ENCODE peak calls at places on chromosomes 7 and 10, in ten cellular contexts. M is amniotic stem cell, R is NCI-H2081, E is HCT116, Q is EL, A is D341Med, V is left lobe of liver, T is RPMI7951, I is M059J, P is foreskin fibroblast. Z is an unnamed sample.

GRCh38 chr7:149741629-149742028 is 31.8 kb downstream of the ZNF467 start:
- DNase-seq in M (no peak), R (peak), E (no peak), Q (peak), A (peak), V (no peak), T (peak), I (peak), P (peak), Z (peak)

GRCh38 chr7:27314111-27314510 is 71.5 kb downstream of the EVX1 start:
- DNase-seq in M (no peak), R (no peak), E (no peak), Q (no peak), A (no peak), V (no peak), T (no peak), I (no peak), P (no peak), Z (no peak)

GRCh38 chr10:73931767-73932624 is 21.1 kb downstream of the PLAU start:
- DNase-seq in M (no peak), R (no peak), E (peak), Q (no peak), A (no peak), V (no peak), T (no peak), I (peak), P (no peak), Z (no peak)

GRCh38 chr7:149771696-149772235 is 1.6 kb downstream of the ZNF467 start:
- DNase-seq in M (peak), R (peak), E (peak), Q (peak), A (peak), V (peak), T (peak), I (peak), P (peak), Z (peak)

GRCh38 chr10:91391915-91392314 is 18.2 kb upstream of the HECTD2 start:
- DNase-seq in M (no peak), R (no peak), E (no peak), Q (no peak), A (no peak), V (no peak), T (no peak), I (no peak), P (no peak), Z (no peak)

GRCh38 chr10:89173075-89173474 is 34.0 kb downstream of the CH25H start:
- DNase-seq in M (no peak), R (no peak), E (no peak), Q (no peak), A (no peak), V (no peak), T (no peak), I (no peak), P (peak), Z (no peak)

GRCh38 chr10:130714700-130715467 is 578.7 kb downstream of the GLRX3 start:
- DNase-seq in M (no peak), R (no peak), E (no peak), Q (no peak), A (no peak), V (no peak), T (no peak), I (no peak), P (no peak), Z (no peak)

GRCh38 chr10:127524869-127525268 is 24.2 kb upstream of the NPS start:
- DNase-seq in M (no peak), R (no peak), E (peak), Q (peak), A (no peak), V (no peak), T (peak), I (peak), P (peak), Z (no peak)

GRCh38 chr10:119305860-119306513 is 98.6 kb downstream of the GRK5 start:
- DNase-seq in M (no peak), R (peak), E (peak), Q (peak), A (no peak), V (no peak), T (peak), I (peak), P (peak), Z (peak)

GRCh38 chr10:3068201-3068967 is 1.0 kb downstream of the PFKP start:
- DNase-seq in M (peak), R (peak), E (no peak), Q (peak), A (peak), V (no peak), T (peak), I (peak), P (peak), Z (peak)

GRCh38 chr10:50554995-50555568 is 68.7 kb downstream of the SGMS1 start:
- DNase-seq in M (no peak), R (peak), E (no peak), Q (no peak), A (peak), V (no peak), T (no peak), I (no peak), P (peak), Z (peak)

GRCh38 chr7:23654508-23654907 is 25.5 kb upstream of the FAM221A start:
- DNase-seq in M (no peak), R (no peak), E (peak), Q (peak), A (peak), V (no peak), T (no peak), I (peak), P (peak), Z (peak)

GRCh38 chr10:61904711-61905445 is 3.4 kb downstream of the ARID5B start:
- DNase-seq in M (peak), R (peak), E (no peak), Q (peak), A (no peak), V (no peak), T (peak), I (peak), P (peak), Z (peak)

GRCh38 chr10:74300651-74301050 is 149.6 kb downstream of the ADK start:
- DNase-seq in M (no peak), R (no peak), E (no peak), Q (no peak), A (no peak), V (no peak), T (no peak), I (no peak), P (no peak), Z (no peak)

GRCh38 chr7:77383333-77383740 is 32.8 kb downstream of the GSAP start:
- DNase-seq in M (no peak), R (no peak), E (no peak), Q (peak), A (no peak), V (no peak), T (peak), I (peak), P (peak), Z (no peak)

GRCh38 chr7:24653316-24654085 is 80.2 kb downstream of the PALS2 start:
- DNase-seq in M (no peak), R (no peak), E (no peak), Q (no peak), A (no peak), V (no peak), T (peak), I (peak), P (no peak), Z (peak)

GRCh38 chr10:79298403-79299244 is 48.6 kb upstream of the PPIF start:
- DNase-seq in M (peak), R (no peak), E (peak), Q (peak), A (no peak), V (no peak), T (peak), I (peak), P (peak), Z (peak)

GRCh38 chr10:132448248-132448731 is 51.3 kb downstream of the PWWP2B start:
- DNase-seq in M (no peak), R (no peak), E (peak), Q (peak), A (peak), V (peak), T (peak), I (peak), P (no peak), Z (no peak)

GRCh38 chr10:58157076-58157766 is 110.5 kb downstream of the IPMK start:
- DNase-seq in M (peak), R (peak), E (no peak), Q (peak), A (no peak), V (no peak), T (peak), I (peak), P (peak), Z (peak)

GRCh38 chr7:139989366-139990141 is 73.2 kb downstream of the PARP12 start:
- DNase-seq in M (no peak), R (no peak), E (no peak), Q (no peak), A (no peak), V (no peak), T (no peak), I (no peak), P (no peak), Z (no peak)

GRCh38 chr7:78018541-78019456 is 220.2 kb downstream of the PHTF2 start:
- DNase-seq in M (no peak), R (peak), E (no peak), Q (peak), A (peak), V (no peak), T (peak), I (peak), P (peak), Z (peak)

GRCh38 chr7:151242181-151243044 is 6.1 kb downstream of the SMARCD3 start:
- DNase-seq in M (no peak), R (no peak), E (no peak), Q (no peak), A (no peak), V (no peak), T (no peak), I (peak), P (peak), Z (no peak)

GRCh38 chr7:95501261-95501816 is 15.6 kb downstream of the ASB4 start:
- DNase-seq in M (no peak), R (no peak), E (no peak), Q (peak), A (no peak), V (no peak), T (peak), I (peak), P (no peak), Z (no peak)

GRCh38 chr7:46058424-46058823 is 137.4 kb upstream of the IGFBP3 start:
- DNase-seq in M (no peak), R (no peak), E (no peak), Q (peak), A (no peak), V (no peak), T (peak), I (peak), P (peak), Z (no peak)

GRCh38 chr10:131249238-131249956 is 62.1 kb downstream of the TCERG1L start:
- DNase-seq in M (no peak), R (peak), E (no peak), Q (no peak), A (no peak), V (no peak), T (no peak), I (no peak), P (no peak), Z (no peak)

GRCh38 chr10:42738669-42739068 is 43.9 kb upstream of the BMS1 start:
- DNase-seq in M (no peak), R (no peak), E (no peak), Q (no peak), A (no peak), V (no peak), T (no peak), I (no peak), P (no peak), Z (no peak)

GRCh38 chr7:155604504-155604997 is 39.9 kb upstream of the RBM33 start:
- DNase-seq in M (no peak), R (no peak), E (no peak), Q (no peak), A (no peak), V (peak), T (no peak), I (no peak), P (no peak), Z (no peak)

GRCh38 chr7:81470084-81470723 is 299.6 kb downstream of the HGF start:
- DNase-seq in M (peak), R (peak), E (peak), Q (peak), A (peak), V (peak), T (peak), I (peak), P (peak), Z (peak)

GRCh38 chr7:74069086-74069541 is 14.5 kb upstream of the LIMK1 start:
- DNase-seq in M (no peak), R (no peak), E (no peak), Q (no peak), A (no peak), V (no peak), T (no peak), I (no peak), P (no peak), Z (no peak)

GRCh38 chr10:14740684-14741247 is 33.9 kb downstream of the FAM107B start:
- DNase-seq in M (no peak), R (no peak), E (no peak), Q (no peak), A (no peak), V (no peak), T (no peak), I (no peak), P (no peak), Z (no peak)

GRCh38 chr10:58158806-58159205 is 108.9 kb downstream of the IPMK start:
- DNase-seq in M (no peak), R (no peak), E (no peak), Q (peak), A (no peak), V (no peak), T (peak), I (peak), P (peak), Z (no peak)

GRCh38 chr7:148882192-148882591 is 1.9 kb downstream of the EZH2 start:
- DNase-seq in M (no peak), R (no peak), E (no peak), Q (no peak), A (no peak), V (no peak), T (no peak), I (no peak), P (no peak), Z (no peak)

Z was measured in AG08396.